ENCODE peak calls at places on chromosome 22, in ten cellular contexts. F is pancreas, B is left lung, L is esophagus squamous epithelium, Q is OCI-LY7, N is lower leg skin, O is ovary, D is HCT116, G is neural progenitor cell, C is cardiac fibroblast. V is an unnamed sample.

GRCh38 chr22:41659941-41660340 is 28.7 kb downstream of the SNU13 start:
- DNase-seq in L (no peak), D (no peak), B (no peak), G (no peak), F (no peak), C (no peak), N (peak; percentile 42), O (no peak), Q (no peak), V (no peak)

GRCh38 chr22:19710020-19710768 is 4.1 kb upstream of the SEPTIN5 start:
- DNase-seq in B (peak; percentile 43), C (no peak), D (no peak), G (no peak), O (no peak), N (no peak), L (no peak), F (no peak), Q (no peak), V (no peak)

GRCh38 chr22:42202669-42203068 is 67.8 kb downstream of the TCF20 start:
- DNase-seq in N (no peak), B (no peak), O (no peak), Q (no peak), C (peak; percentile 15), G (no peak), D (no peak), L (no peak), F (no peak), V (peak; percentile 78)

GRCh38 chr22:29877620-29878019 is 5.4 kb upstream of the MTMR3 start:
- DNase-seq in Q (no peak), D (no peak), F (no peak), G (no peak), C (peak; percentile 49), L (no peak), O (no peak), N (no peak), B (no peak), V (peak; percentile 64)

GRCh38 chr22:43698403-43698802 is 113.7 kb downstream of the EFCAB6 start:
- DNase-seq in B (no peak), Q (no peak), O (no peak), G (no peak), N (no peak), D (no peak), C (no peak), F (no peak), L (no peak), V (no peak)

GRCh38 chr22:45977551-45978274 is 751 bp upstream of the WNT7B start:
- DNase-seq in L (no peak), F (no peak), B (peak; percentile 74), N (no peak), C (no peak), D (no peak), O (no peak), Q (no peak), G (peak; percentile 77), V (no peak)

GRCh38 chr22:43919106-43919965 is 4.3 kb upstream of the PNPLA3 start:
- DNase-seq in F (peak; percentile 47), G (no peak), C (no peak), N (no peak), D (no peak), Q (no peak), B (no peak), L (no peak), O (no peak), V (peak; percentile 40)

GRCh38 chr22:43488031-43488892 is 76.4 kb downstream of the MPPED1 start:
- DNase-seq in D (no peak), C (peak; percentile 1), B (peak; percentile 53), O (no peak), L (no peak), G (peak; percentile 16), Q (no peak), N (no peak), F (no peak), V (peak; percentile 1)

GRCh38 chr22:48711669-48712068 is 1116.0 kb downstream of the BRD1 start:
- DNase-seq in D (no peak), B (peak; percentile 55), L (no peak), O (no peak), C (no peak), Q (no peak), G (no peak), F (no peak), N (no peak), V (no peak)

DNA sequence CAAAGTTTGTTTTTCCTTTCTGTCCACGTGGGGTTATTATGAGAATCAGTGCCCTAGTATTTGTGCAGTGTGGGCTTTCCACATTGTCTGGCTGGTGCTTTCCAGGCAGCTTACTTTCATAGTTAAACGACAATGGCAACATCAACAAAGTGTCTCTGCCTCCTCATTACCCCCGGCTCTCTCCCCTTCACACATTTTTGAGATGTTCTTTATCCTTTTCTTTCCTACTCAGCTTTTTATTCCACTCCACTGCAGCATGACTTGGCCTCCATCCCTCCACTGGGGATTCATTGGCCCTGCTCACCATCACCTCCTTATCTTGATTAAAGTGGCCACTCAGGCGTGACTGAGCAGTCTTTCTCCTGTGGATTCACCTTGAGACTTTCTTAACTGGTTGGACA is 19.1 kb downstream of the SPECC1L start:
- DNase-seq in D (no peak), Q (no peak), L (no peak), F (no peak), B (no peak), O (no peak), N (no peak), G (peak; percentile 54), C (no peak), V (no peak)
- H3K4me3 ChIP-seq in D (no peak overlapping the region), Q (no peak overlapping the region), L (no peak overlapping the region), F (no peak overlapping the region), B (no peak overlapping the region), O (no peak overlapping the region), N (no peak overlapping the region), G (no peak overlapping the region), C (no peak overlapping the region), V (no peak overlapping the region)

GRCh38 chr22:31948002-31948401 is 3.7 kb downstream of the YWHAH start:
- DNase-seq in G (no peak), F (peak; percentile 59), L (no peak), N (no peak), C (no peak), D (no peak), B (no peak), Q (no peak), O (no peak), V (no peak)
- TF ChIP-seq CTCF in G (no peak), F (no peak), L (no peak), N (no peak), C (no peak), D (no peak), B (no peak), Q (no peak), O (no peak), V (no peak)

GRCh38 chr22:50577987-50578775 is at the start of gene CPT1B:
- DNase-seq in F (no peak), Q (no peak), D (no peak), O (no peak), G (no peak), B (no peak), N (no peak), L (no peak), C (peak; percentile 35), V (peak; percentile 13)
- H3K4me3 ChIP-seq in F (no peak within 1 kb of the TSS), Q (no peak within 1 kb of the TSS), D (no peak within 1 kb of the TSS), O (no peak within 1 kb of the TSS), G (no peak within 1 kb of the TSS), B (no peak within 1 kb of the TSS), N (no peak within 1 kb of the TSS), L (no peak within 1 kb of the TSS), C (no peak within 1 kb of the TSS), V (no peak within 1 kb of the TSS)

DNA sequence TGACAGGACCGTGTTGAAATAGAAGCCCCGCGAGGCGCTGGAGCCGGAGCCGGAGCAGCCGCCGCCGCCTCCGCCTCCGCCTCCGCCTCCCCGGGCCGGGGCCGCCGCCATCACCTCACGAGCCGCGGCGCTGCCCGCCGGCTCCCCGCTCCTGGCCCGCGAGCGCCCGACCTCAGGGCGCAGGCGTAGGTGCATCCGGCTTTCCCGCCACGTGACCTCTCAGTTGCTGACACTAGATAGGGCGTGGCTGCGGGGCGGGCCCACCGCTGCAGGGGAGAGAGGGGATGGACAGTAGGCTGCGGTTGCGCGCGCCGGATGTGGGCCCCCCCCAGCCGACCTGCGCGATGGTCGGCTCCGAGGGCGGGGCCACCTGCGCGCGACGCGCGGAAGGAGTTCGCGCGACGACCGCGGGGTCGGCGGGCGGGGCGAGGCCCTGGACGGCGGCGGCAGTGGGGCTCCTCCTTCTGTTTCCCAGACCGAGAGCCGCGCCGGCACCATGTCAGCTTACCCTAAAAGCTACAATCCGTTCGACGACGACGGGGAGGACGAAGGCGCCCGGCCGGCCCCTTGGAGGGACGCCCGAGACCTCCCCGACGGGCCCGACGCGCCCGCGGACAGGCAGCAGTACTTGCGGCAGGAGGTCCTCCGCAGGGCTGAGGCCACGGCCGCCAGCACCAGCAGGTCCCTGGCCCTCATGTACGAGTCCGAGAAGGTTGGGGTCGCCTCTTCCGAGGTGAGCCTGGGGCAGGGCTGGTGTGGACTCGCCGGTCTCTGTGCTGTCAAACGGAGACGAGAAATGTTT is at the start of the genes PI4KA and SNAP29:
- DNase-seq in G (peak; percentile 99), F (peak; percentile 100), N (peak; percentile 100), L (peak; percentile 99), C (peak; percentile 99), B (peak; percentile 100), O (peak; percentile 99), D (peak; percentile 93), Q (peak; percentile 98), V (peak; percentile 99)
- TF ChIP-seq CTCF in G (peak; percentile 6), F (no peak), N (no peak), L (peak; percentile 25), C (no peak), B (peak; percentile 16), O (no peak), D (no peak), Q (no peak), V (no peak)

V was measured in choroid plexus epithelial cell.